ENCODE peak calls at places on chromosomes 4 and X, in ten cellular contexts. R, T, A, C, H, Q, D, M, L and Y are unnamed samples.

GRCh38 chr4:138627096-138627495 is 384.9 kb upstream of the SLC7A11 start:
- DNase-seq in R (no peak), T (no peak), A (no peak), C (no peak), H (no peak), Q (no peak), D (no peak), M (no peak), L (no peak), Y (no peak)

GRCh38 chrX:124388562-124388961 is 42.2 kb downstream of the SH2D1A start:
- DNase-seq in R (peak), T (peak), A (peak), C (peak), H (peak), Q (peak), D (peak), M (peak), L (peak), Y (peak)

GRCh38 chr4:43716721-43717395 is 731.8 kb downstream of the KCTD8 start:
- DNase-seq in R (no peak), T (no peak), A (no peak), C (no peak), H (no peak), Q (no peak), D (no peak), M (no peak), L (peak), Y (no peak)

GRCh38 chr4:38091636-38092035 is 131.4 kb downstream of the PTTG2 start:
- DNase-seq in R (no peak), T (no peak), A (peak), C (no peak), H (no peak), Q (no peak), D (no peak), M (no peak), L (peak), Y (peak)

GRCh38 chrX:44330227-44330626 is 13.2 kb downstream of the EFHC2 start:
- DNase-seq in R (no peak), T (no peak), A (no peak), C (no peak), H (no peak), Q (no peak), D (no peak), M (no peak), L (no peak), Y (no peak)

GRCh38 chr4:76486588-76487276 is 51.7 kb downstream of the SHROOM3 start:
- DNase-seq in R (no peak), T (no peak), A (no peak), C (no peak), H (no peak), Q (no peak), D (no peak), M (no peak), L (no peak), Y (no peak)

GRCh38 chr4:84324850-84325249 is 174.2 kb downstream of the NKX6-1 start:
- DNase-seq in R (no peak), T (peak), A (no peak), C (no peak), H (no peak), Q (no peak), D (no peak), M (peak), L (no peak), Y (no peak)

GRCh38 chrX:41553688-41554087 is 106.5 kb downstream of the NYX start:
- DNase-seq in R (no peak), T (no peak), A (peak), C (no peak), H (no peak), Q (no peak), D (no peak), M (no peak), L (no peak), Y (no peak)

GRCh38 chr4:42371306-42372063 is 25.8 kb upstream of the SHISA3 start:
- DNase-seq in R (no peak), T (no peak), A (peak), C (no peak), H (no peak), Q (peak), D (peak), M (no peak), L (peak), Y (peak)

GRCh38 chr4:22824091-22824490 is 131.4 kb downstream of the GBA3 start:
- DNase-seq in R (no peak), T (no peak), A (no peak), C (no peak), H (no peak), Q (no peak), D (no peak), M (no peak), L (no peak), Y (no peak)

GRCh38 chr4:151409470-151410313 is 716 bp downstream of the FHIP1A start:
- DNase-seq in R (peak), T (peak), A (no peak), C (no peak), H (peak), Q (peak), D (no peak), M (peak), L (no peak), Y (no peak)

GRCh38 chr4:128528793-128529553 is 241.4 kb upstream of the PGRMC2 start:
- DNase-seq in R (peak), T (no peak), A (peak), C (peak), H (no peak), Q (no peak), D (peak), M (peak), L (peak), Y (peak)

GRCh38 chr4:101346312-101346561 is 1.1 kb downstream of the PPP3CA start:
- DNase-seq in R (no peak), T (no peak), A (no peak), C (no peak), H (no peak), Q (no peak), D (no peak), M (no peak), L (no peak), Y (no peak)

GRCh38 chr4:95585016-95585695 is 36.4 kb upstream of the UNC5C start:
- DNase-seq in R (no peak), T (no peak), A (no peak), C (no peak), H (no peak), Q (no peak), D (no peak), M (no peak), L (no peak), Y (no peak)

GRCh38 chr4:141768954-141769353 is 132.6 kb downstream of the IL15 start:
- DNase-seq in R (no peak), T (no peak), A (peak), C (peak), H (no peak), Q (no peak), D (peak), M (no peak), L (peak), Y (peak)

DNA sequence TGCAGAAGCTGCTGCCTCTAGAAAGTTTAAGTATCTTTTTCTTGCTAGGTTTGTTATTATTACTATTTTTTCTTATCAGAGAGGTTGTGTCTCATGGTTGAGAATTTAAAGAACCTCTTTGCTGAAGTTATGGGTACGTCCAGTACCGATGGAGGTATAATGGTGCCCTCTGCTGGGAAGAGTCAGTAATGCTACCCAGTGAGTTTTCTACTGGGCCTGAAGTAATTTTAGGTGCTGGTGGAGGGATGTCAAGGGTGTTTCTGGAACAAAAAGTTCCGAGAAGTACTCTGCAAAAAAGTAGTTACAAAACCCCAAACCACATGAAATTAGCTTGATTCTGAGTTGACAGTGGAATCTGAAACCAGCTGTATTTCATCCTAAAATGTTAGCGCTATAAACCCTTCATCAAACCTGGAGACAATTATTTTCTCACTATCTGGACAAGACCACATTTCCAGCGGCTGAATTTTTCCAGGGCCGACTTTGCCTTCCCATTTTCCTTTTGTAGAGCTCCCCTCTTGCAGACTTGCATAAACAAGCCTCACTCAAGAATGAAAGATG is 102.5 kb upstream of the MID1 start:
- DNase-seq in R (peak), T (peak), A (peak), C (peak), H (no peak), Q (peak), D (peak), M (peak), L (peak), Y (peak)
- TF ChIP-seq CTCF in R (peak), T (peak), A (peak), C (peak), H (peak), Q (peak), D (peak), M (peak), L (peak), Y (peak)

GRCh38 chr4:8342651-8343050 is 73.1 kb downstream of the HTRA3 start:
- DNase-seq in R (no peak), T (no peak), A (no peak), C (no peak), H (no peak), Q (no peak), D (no peak), M (peak), L (no peak), Y (no peak)
- TF ChIP-seq CTCF in R (no peak), T (peak), A (no peak), C (peak), H (peak), Q (peak), D (no peak), M (peak), L (peak), Y (no peak)

GRCh38 chr4:2673157-2673556 is 83.0 kb downstream of the TNIP2 start:
- DNase-seq in R (no peak), T (no peak), A (no peak), C (no peak), H (no peak), Q (peak), D (peak), M (no peak), L (peak), Y (no peak)
- TF ChIP-seq CTCF in R (no peak), T (peak), A (peak), C (peak), H (peak), Q (peak), D (peak), M (peak), L (peak), Y (peak)

GRCh38 chrX:635428-636192 is 5.0 kb downstream of the SHOX start:
- DNase-seq in R (no peak), T (no peak), A (no peak), C (no peak), H (no peak), Q (no peak), D (no peak), M (peak), L (no peak), Y (no peak)
- TF ChIP-seq CTCF in R (no peak), T (no peak), A (no peak), C (no peak), H (no peak), Q (no peak), D (no peak), M (no peak), L (no peak), Y (no peak)